ENCODE peak calls at places on chromosome 17, in nine cellular contexts. D, V, E, P, S, Z, R, G and M are unnamed samples.
A peak's percentile ranks its signal among the peaks of the same experiment; 100 is the strongest.

GRCh38 chr17:17305282-17305801 is 2.2 kb downstream of the NT5M start:
- DNase-seq in D (no peak), V (no peak), E (peak; percentile 82), P (no peak), S (no peak), Z (no peak), R (no peak), G (no peak), M (peak; percentile 86)

GRCh38 chr17:33112763-33113162 is 121.1 kb downstream of the SPACA3 start:
- DNase-seq in D (no peak), V (no peak), E (no peak), P (no peak), S (no peak), Z (no peak), R (no peak), G (peak; percentile 76), M (no peak)

GRCh38 chr17:83071365-83071764 is 8.0 kb upstream of the METRNL start:
- DNase-seq in D (no peak), V (no peak), E (no peak), P (no peak), S (no peak), Z (no peak), R (no peak), G (no peak), M (no peak)

GRCh38 chr17:79991924-79992656 is 43.6 kb downstream of the TBC1D16 start:
- DNase-seq in D (peak; percentile 60), V (no peak), E (no peak), P (peak; percentile 56), S (no peak), Z (no peak), R (peak; percentile 40), G (no peak), M (no peak)

GRCh38 chr17:80982426-80982974 is 9.1 kb upstream of the CHMP6 start:
- DNase-seq in D (no peak), V (no peak), E (no peak), P (no peak), S (no peak), Z (no peak), R (no peak), G (no peak), M (no peak)

GRCh38 chr17:4276514-4276913 is 12.7 kb upstream of the ANKFY1 start:
- DNase-seq in D (no peak), V (no peak), E (no peak), P (no peak), S (no peak), Z (no peak), R (no peak), G (no peak), M (no peak)

GRCh38 chr17:40555296-40556190 is 9.7 kb downstream of the CCR7 start:
- DNase-seq in D (peak; percentile 32), V (no peak), E (no peak), P (no peak), S (no peak), Z (peak; percentile 6), R (no peak), G (no peak), M (no peak)

GRCh38 chr17:59149051-59149450 is 5.9 kb downstream of the SKA2 start:
- DNase-seq in D (no peak), V (peak; percentile 57), E (no peak), P (no peak), S (no peak), Z (no peak), R (no peak), G (peak; percentile 7), M (no peak)

GRCh38 chr17:74360993-74361612 is 565 bp downstream of the BTBD17 start:
- DNase-seq in D (no peak), V (no peak), E (no peak), P (no peak), S (no peak), Z (no peak), R (no peak), G (no peak), M (no peak)

GRCh38 chr17:63998050-63998720 is at the start of gene PRR29:
- DNase-seq in D (peak; percentile 81), V (peak; percentile 13), E (peak; percentile 92), P (peak; percentile 92), S (peak; percentile 75), Z (peak; percentile 82), R (peak; percentile 79), G (peak; percentile 74), M (peak; percentile 89)

GRCh38 chr17:12043702-12044101 is 23.0 kb downstream of the MAP2K4 start:
- DNase-seq in D (no peak), V (no peak), E (no peak), P (no peak), S (no peak), Z (no peak), R (no peak), G (no peak), M (no peak)

GRCh38 chr17:27993161-27993695 is 49.2 kb upstream of the NLK start:
- DNase-seq in D (no peak), V (no peak), E (no peak), P (no peak), S (no peak), Z (no peak), R (no peak), G (no peak), M (no peak)

GRCh38 chr17:49521521-49522185 is 26.6 kb downstream of the NGFR start:
- DNase-seq in D (no peak), V (no peak), E (no peak), P (peak; percentile 17), S (no peak), Z (peak; percentile 4), R (no peak), G (no peak), M (peak; percentile 3)

GRCh38 chr17:83062011-83062817 is 17.2 kb upstream of the METRNL start:
- DNase-seq in D (peak; percentile 14), V (no peak), E (no peak), P (peak; percentile 31), S (no peak), Z (no peak), R (no peak), G (no peak), M (no peak)

GRCh38 chr17:31488264-31488981 is 96.9 kb downstream of the RAB11FIP4 start:
- DNase-seq in D (peak; percentile 41), V (no peak), E (no peak), P (peak; percentile 61), S (peak; percentile 33), Z (peak; percentile 56), R (no peak), G (peak; percentile 18), M (peak; percentile 41)

GRCh38 chr17:52170963-52171572 is 12.6 kb upstream of the CA10 start:
- DNase-seq in D (no peak), V (no peak), E (no peak), P (peak; percentile 64), S (peak; percentile 22), Z (peak; percentile 20), R (peak; percentile 39), G (peak; percentile 9), M (no peak)

GRCh38 chr17:74212262-74212912 is 984 bp upstream of the TTYH2 start:
- DNase-seq in D (peak; percentile 62), V (no peak), E (no peak), P (peak; percentile 75), S (peak; percentile 43), Z (peak; percentile 48), R (no peak), G (no peak), M (no peak)

GRCh38 chr17:62014526-62014925 is 50.6 kb downstream of the MED13 start:
- DNase-seq in D (no peak), V (no peak), E (no peak), P (no peak), S (no peak), Z (no peak), R (no peak), G (no peak), M (no peak)

GRCh38 chr17:68771867-68772515 is 170.8 kb upstream of the FAM20A start:
- DNase-seq in D (no peak), V (peak; percentile 51), E (peak; percentile 63), P (no peak), S (peak; percentile 28), Z (no peak), R (no peak), G (peak; percentile 12), M (peak; percentile 39)

GRCh38 chr17:82424001-82424862 is 5.8 kb upstream of the OGFOD3 start:
- DNase-seq in D (no peak), V (peak; percentile 38), E (peak; percentile 73), P (peak; percentile 69), S (no peak), Z (peak; percentile 62), R (peak; percentile 47), G (peak; percentile 31), M (peak; percentile 69)

GRCh38 chr17:37088459-37088858 is 139.7 kb downstream of the AATF start:
- DNase-seq in D (no peak), V (no peak), E (no peak), P (no peak), S (no peak), Z (no peak), R (no peak), G (peak; percentile 48), M (no peak)

GRCh38 chr17:5592382-5592781 is 8.1 kb upstream of the NLRP1 start:
- DNase-seq in D (no peak), V (peak; percentile 63), E (peak; percentile 59), P (peak; percentile 30), S (no peak), Z (no peak), R (no peak), G (no peak), M (peak; percentile 38)
- TF ChIP-seq CTCF in D (peak; percentile 22), V (peak; percentile 87), E (peak; percentile 41), P (peak; percentile 72), S (peak; percentile 68), Z (peak; percentile 14), R (peak; percentile 75), G (peak; percentile 83), M (peak; percentile 26)

GRCh38 chr17:916315-916714 is 63.3 kb downstream of the NXN start:
- DNase-seq in D (no peak), V (no peak), E (no peak), P (no peak), S (no peak), Z (no peak), R (no peak), G (no peak), M (no peak)
- TF ChIP-seq CTCF in D (no peak), V (peak; percentile 67), E (no peak), P (peak; percentile 55), S (no peak), Z (no peak), R (peak; percentile 40), G (no peak), M (no peak)

GRCh38 chr17:70604854-70605253 is 435.5 kb downstream of the KCNJ2 start:
- DNase-seq in D (no peak), V (no peak), E (no peak), P (peak; percentile 39), S (no peak), Z (no peak), R (no peak), G (no peak), M (no peak)
- TF ChIP-seq CTCF in D (no peak), V (no peak), E (no peak), P (peak; percentile 47), S (no peak), Z (no peak), R (no peak), G (no peak), M (no peak)

DNA sequence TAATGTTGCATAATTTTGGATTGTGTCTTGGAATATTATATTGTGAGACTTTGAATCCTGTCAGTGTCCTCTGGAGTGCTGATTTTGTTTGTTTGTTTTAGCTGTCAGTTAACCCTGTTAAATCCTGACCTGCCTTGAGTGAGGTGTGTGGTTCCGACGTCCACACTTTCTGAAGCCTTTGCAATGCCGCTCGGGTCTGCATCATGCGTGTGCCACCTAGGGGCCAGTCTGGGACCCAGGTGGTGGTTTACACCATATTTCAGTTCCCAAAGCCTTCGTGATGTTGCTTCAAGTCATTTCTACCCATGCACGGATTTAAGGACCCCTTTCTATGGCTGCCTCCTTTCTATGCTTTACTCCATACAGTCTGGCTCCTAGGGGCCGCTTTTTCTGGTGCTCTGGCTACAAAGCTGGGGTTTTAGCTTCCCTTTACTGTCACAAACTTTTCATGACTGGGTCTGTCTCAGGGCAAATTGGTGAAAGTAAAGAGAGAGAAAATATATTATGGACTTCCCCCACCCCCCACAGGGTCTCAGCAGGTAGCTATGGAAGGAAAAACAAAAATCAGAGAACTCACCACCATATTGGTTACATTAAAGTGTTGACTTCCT is 11.4 kb upstream of the OR4D1 start:
- DNase-seq in D (no peak), V (no peak), E (no peak), P (peak; percentile 60), S (no peak), Z (peak; percentile 42), R (no peak), G (peak; percentile 14), M (no peak)
- TF ChIP-seq CTCF in D (no peak), V (peak; percentile 59), E (no peak), P (peak; percentile 66), S (no peak), Z (no peak), R (peak; percentile 54), G (peak; percentile 69), M (peak; percentile 1)